ENCODE peak calls at places on chromosome 2, in ten cellular contexts. Y is skeletal muscle cell, A is dermis blood vessel endothelial cell, C is MCF 10A, P is type B pancreatic cell, T is T-helper 1 cell, F is T-helper 2 cell, G is vagina, O is hippocampal formation, M is head of caudate nucleus. E is an unnamed sample.

GRCh38 chr2:224883700-224884099 is 158.6 kb downstream of the DOCK10 start:
- DNase-seq in Y (no peak), A (no peak), C (no peak), P (no peak), T (no peak), F (no peak), G (no peak), O (no peak), M (no peak), E (no peak)

GRCh38 chr2:9824956-9825720 is 18.1 kb upstream of the TAF1B start:
- DNase-seq in Y (no peak), A (peak; percentile 23), C (no peak), P (no peak), T (no peak), F (no peak), G (no peak), O (no peak), M (no peak), E (no peak)

GRCh38 chr2:64186698-64187605 is 42.7 kb upstream of the PELI1 start:
- DNase-seq in Y (no peak), A (no peak), C (peak; percentile 31), P (no peak), T (no peak), F (no peak), G (no peak), O (no peak), M (no peak), E (no peak)

GRCh38 chr2:238157506-238158017 is 1.2 kb upstream of the ERFE start:
- DNase-seq in Y (no peak), A (no peak), C (no peak), P (no peak), T (no peak), F (no peak), G (no peak), O (no peak), M (no peak), E (no peak)

GRCh38 chr2:101559576-101559975 is 84.7 kb upstream of the RFX8 start:
- DNase-seq in Y (no peak), A (peak; percentile 90), C (peak; percentile 88), P (no peak), T (no peak), F (no peak), G (no peak), O (no peak), M (no peak), E (no peak)

GRCh38 chr2:223697921-223698645 is 95.9 kb upstream of the SCG2 start:
- DNase-seq in Y (no peak), A (peak; percentile 50), C (peak; percentile 79), P (no peak), T (no peak), F (no peak), G (no peak), O (no peak), M (no peak), E (no peak)

GRCh38 chr2:241673797-241674725 is 12.6 kb downstream of the DTYMK start:
- DNase-seq in Y (no peak), A (no peak), C (no peak), P (no peak), T (no peak), F (no peak), G (no peak), O (peak; percentile 9), M (peak; percentile 20), E (no peak)

GRCh38 chr2:75041226-75041625 is 82.8 kb downstream of the POLE4 start:
- DNase-seq in Y (no peak), A (no peak), C (no peak), P (no peak), T (no peak), F (no peak), G (no peak), O (no peak), M (no peak), E (no peak)

E was measured in neuronal stem cell.